ENCODE peak calls at places on chromosomes 11 and 22, in four cellular contexts. Y is left lung, O is bronchial epithelial cell, L is Calu3. W is an unnamed sample.

GRCh38 chr11:61106906-61107470 is 4.7 kb downstream of the CD5 start:
- DNase-seq in Y (no peak), L (no peak), O (no peak), W (no peak)

GRCh38 chr11:116636341-116636968 is 136.3 kb downstream of the BUD13 start:
- DNase-seq in L (no peak), Y (no peak), O (no peak), W (no peak)

GRCh38 chr11:17012712-17013547 is 1.3 kb downstream of the PLEKHA7 start:
- DNase-seq in O (peak; percentile 94), L (peak; percentile 84), Y (peak; percentile 81), W (peak; percentile 52)

GRCh38 chr11:86940122-86940777 is 14.9 kb downstream of the FZD4 start:
- DNase-seq in L (no peak), O (peak; percentile 35), Y (no peak), W (peak; percentile 16)

GRCh38 chr11:74520927-74521665 is 27.6 kb upstream of the LIPT2 start:
- DNase-seq in L (no peak), Y (no peak), O (no peak), W (no peak)

GRCh38 chr22:22075382-22076163 is 93.0 kb upstream of the TOP3B start:
- DNase-seq in Y (no peak), L (no peak), O (no peak), W (no peak)

GRCh38 chr11:2772544-2773031 is 72.8 kb upstream of the KCNQ1OT1 start:
- DNase-seq in L (peak; percentile 24), Y (no peak), O (peak; percentile 52), W (peak; percentile 1)

GRCh38 chr11:42595856-42596255 is 715.9 kb upstream of the API5 start:
- DNase-seq in Y (no peak), L (no peak), O (no peak), W (no peak)

GRCh38 chr11:117825538-117826359 is 1.2 kb upstream of the FXYD2 start:
- DNase-seq in O (no peak), Y (no peak), L (no peak), W (no peak)

GRCh38 chr11:35330924-35331323 is 88.4 kb downstream of the SLC1A2 start:
- DNase-seq in L (no peak), O (no peak), Y (no peak), W (no peak)

GRCh38 chr22:44702479-44703219 is 645 bp downstream of the PRR5 start:
- DNase-seq in Y (peak; percentile 85), O (no peak), L (peak; percentile 52), W (peak; percentile 37)

GRCh38 chr11:105489431-105489830 is 120.4 kb upstream of the GRIA4 start:
- DNase-seq in L (no peak), O (no peak), Y (no peak), W (no peak)

DNA sequence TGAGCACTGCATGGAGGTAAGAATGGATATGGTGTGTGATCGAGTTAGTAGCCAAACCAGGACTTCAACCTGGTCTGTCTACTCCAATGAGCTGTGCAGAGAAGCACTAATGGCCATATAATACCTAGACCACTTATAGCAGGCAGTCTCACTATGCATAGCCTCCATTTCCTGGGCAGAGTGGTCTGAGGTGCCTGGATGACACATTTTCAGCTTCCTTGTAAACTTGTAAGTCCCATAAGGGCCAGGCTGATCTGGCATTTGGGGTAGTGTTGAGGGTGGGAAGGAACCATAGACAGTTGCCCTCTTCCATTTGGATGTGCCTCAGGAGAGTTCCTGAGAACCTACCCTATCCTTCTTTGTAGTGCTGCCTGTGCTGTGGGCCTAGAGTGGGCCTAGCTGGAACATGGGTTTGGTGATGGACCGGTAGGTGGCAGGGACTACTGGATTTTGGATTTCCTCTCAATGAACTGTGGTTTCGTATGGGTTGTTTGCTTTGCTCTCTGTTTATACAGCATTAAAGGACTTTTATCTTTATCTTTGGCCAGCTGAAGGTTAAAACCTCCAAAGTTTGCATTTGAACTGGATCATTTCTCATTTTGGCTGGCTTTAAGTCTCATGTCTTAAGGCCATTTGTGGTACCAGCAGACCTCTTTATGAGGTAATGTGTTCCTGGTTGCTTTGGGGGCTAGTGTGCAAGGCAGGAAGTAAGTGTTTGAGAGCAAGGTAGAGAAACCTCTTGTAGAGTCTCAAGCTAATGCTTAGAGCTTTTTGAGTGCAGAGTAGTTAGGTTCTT is 86.9 kb downstream of the STIM1 start:
- DNase-seq in L (no peak), O (no peak), Y (no peak), W (no peak)
- TF ChIP-seq CTCF in L (no peak), O (no peak), Y (no peak), W (no peak)

GRCh38 chr22:17063372-17064106 is 21.3 kb upstream of the IL17RA start:
- DNase-seq in Y (no peak), O (no peak), L (no peak), W (no peak)
- TF ChIP-seq CTCF in Y (no peak), O (no peak), L (no peak), W (no peak)

GRCh38 chr22:30425327-30425615 is 297 bp upstream of the MTFP1 start:
- DNase-seq in L (no peak), O (peak; percentile 15), Y (no peak), W (no peak)

GRCh38 chr22:30426395-30427353 is 1.1 kb downstream of the MTFP1 start:
- DNase-seq in O (peak; percentile 85), L (peak; percentile 89), Y (peak; percentile 91), W (peak; percentile 81)

GRCh38 chr22:30423959-30424380 is 1.6 kb upstream of the MTFP1 start:
- DNase-seq in O (peak; percentile 97), L (peak; percentile 98), Y (peak; percentile 98), W (peak; percentile 95)

GRCh38 chr22:30424471-30425326 is 869 bp upstream of the MTFP1 start:
- DNase-seq in L (peak; percentile 23), O (peak; percentile 50), Y (no peak), W (no peak)

GRCh38 chr22:30425616-30426394 is at the start of gene MTFP1:
- DNase-seq in L (peak; percentile 66), O (peak; percentile 53), Y (peak; percentile 90), W (peak; percentile 73)
- TF ChIP-seq CTCF in L (no peak), O (no peak), Y (no peak), W (no peak)

GRCh38 chr11:103619480-103619879 is 417.0 kb upstream of the DDI1 start:
- DNase-seq in L (peak; percentile 13), Y (no peak), O (no peak), W (no peak)
- TF ChIP-seq CTCF in L (no peak), Y (no peak), O (peak; percentile 27), W (no peak)

DNA sequence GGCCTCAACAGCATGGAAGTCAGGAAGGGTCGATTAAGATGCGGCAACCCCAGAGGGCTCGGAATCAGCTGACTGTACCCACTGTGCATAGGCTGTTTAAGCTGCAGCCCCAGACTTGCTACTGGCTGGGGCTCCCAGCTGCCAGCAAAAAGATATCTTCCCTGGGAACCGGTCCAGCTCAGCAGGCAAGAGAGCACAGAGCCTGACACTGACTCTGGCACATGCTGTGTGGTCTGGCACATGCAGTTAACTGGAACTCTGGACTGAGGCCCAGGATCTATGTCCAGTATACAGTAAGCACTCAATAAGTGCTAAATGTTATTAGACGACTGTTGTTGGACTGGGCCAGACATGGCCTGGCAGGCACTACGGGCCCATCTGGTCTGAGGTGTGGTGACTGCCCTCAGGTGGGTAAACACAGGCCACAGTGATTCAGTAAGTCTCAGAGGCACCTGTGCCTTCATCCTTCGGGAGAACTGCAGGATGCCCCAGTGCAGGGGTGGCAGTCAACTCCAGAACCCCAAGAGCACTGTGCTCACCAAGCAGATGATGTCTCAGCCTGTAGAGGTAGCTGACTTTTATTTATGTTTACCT is 87.6 kb downstream of the LARGE1 start:
- DNase-seq in L (no peak), Y (no peak), O (no peak), W (no peak)
- TF ChIP-seq CTCF in L (no peak), Y (no peak), O (no peak), W (no peak)

GRCh38 chr11:120217526-120217925 is 6.7 kb downstream of the OAF start:
- DNase-seq in Y (no peak), L (no peak), O (no peak), W (no peak)
- TF ChIP-seq CTCF in Y (no peak), L (no peak), O (no peak), W (no peak)

DNA sequence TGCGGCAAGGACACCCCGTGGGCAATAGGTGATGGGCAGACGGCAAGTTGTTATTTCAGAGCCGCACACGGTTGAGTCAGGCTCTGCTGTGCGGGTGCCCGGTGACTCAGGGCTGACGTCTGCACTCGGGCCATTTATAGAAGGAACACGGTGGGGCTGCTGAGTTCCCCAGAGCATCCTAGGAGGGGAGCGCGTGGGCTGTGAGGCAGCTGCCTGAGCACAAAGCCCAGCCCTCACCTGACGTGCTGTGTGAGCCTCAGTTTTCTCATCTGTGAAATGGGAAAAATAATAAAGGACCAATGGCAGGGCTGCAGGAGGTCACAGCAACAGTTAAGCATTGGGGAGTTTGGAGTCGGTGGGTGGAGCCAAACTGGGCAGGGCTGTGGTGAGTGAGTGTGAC is 11.3 kb upstream of the RHOD start:
- DNase-seq in L (no peak), Y (no peak), O (peak; percentile 84), W (no peak)
- TF ChIP-seq CTCF in L (no peak), Y (no peak), O (no peak), W (no peak)

GRCh38 chr11:30346068-30346688 is 23.3 kb downstream of the ARL14EP start:
- DNase-seq in Y (no peak), L (peak; percentile 10), O (peak; percentile 56), W (peak; percentile 22)
- TF ChIP-seq CTCF in Y (peak; percentile 49), L (peak; percentile 18), O (peak; percentile 28), W (peak; percentile 85)